ENCODE peak calls at places on chromosomes 1 and 21, in five cellular contexts. P, C, W, D and H are unnamed samples. For H3K4me1, the result is how much of the 10 kb centered on the place peaks cover.

GRCh38 chr1:239718997-239719628 is 332.7 kb downstream of the CHRM3 start:
- DNase-seq in W (no peak), D (no peak), P (no peak), C (no peak), H (no peak)

GRCh38 chr1:109782927-109783326 is 19.2 kb upstream of the EPS8L3 start:
- DNase-seq in P (no peak), C (no peak), W (no peak), D (no peak), H (no peak)

GRCh38 chr1:8427493-8427892 is 109.6 kb downstream of the SLC45A1 start:
- DNase-seq in C (no peak), P (no peak), D (no peak), W (no peak), H (peak)

GRCh38 chr1:163248064-163248463 is 45.3 kb upstream of the RGS5 start:
- DNase-seq in C (no peak), P (no peak), W (no peak), D (no peak), H (no peak)

GRCh38 chr1:84539972-84540371 is 33.6 kb upstream of the GNG5 start:
- DNase-seq in C (no peak), P (no peak), W (no peak), D (no peak), H (peak)

GRCh38 chr1:58585166-58585565 is 8.1 kb upstream of the TACSTD2 start:
- DNase-seq in D (no peak), C (no peak), P (no peak), W (no peak), H (no peak)

GRCh38 chr1:24315391-24315790 is 3.8 kb upstream of the GRHL3 start:
- DNase-seq in P (no peak), C (no peak), D (no peak), W (no peak), H (no peak)

GRCh38 chr21:41957991-41958766 is 4.4 kb upstream of the C2CD2 start:
- DNase-seq in C (no peak), D (no peak), P (no peak), W (peak), H (peak)

GRCh38 chr1:222665964-222666363 is 46.3 kb downstream of the AIDA start:
- DNase-seq in W (no peak), D (no peak), P (no peak), C (no peak), H (peak)

GRCh38 chr1:215269955-215270354 is 187.4 kb downstream of the KCNK2 start:
- DNase-seq in D (no peak), P (no peak), W (no peak), C (peak), H (no peak)

GRCh38 chr1:29332204-29332603 is 95.9 kb downstream of the PTPRU start:
- DNase-seq in D (peak), C (peak), W (peak), P (peak), H (peak)

GRCh38 chr1:84907095-84907827 is 14.3 kb upstream of the LPAR3 start:
- DNase-seq in W (no peak), P (no peak), D (no peak), C (no peak), H (peak)

GRCh38 chr1:83641206-83641658 is 357.7 kb downstream of the TTLL7 start:
- DNase-seq in C (peak), W (no peak), D (no peak), P (no peak), H (peak)

GRCh38 chr1:116138277-116138792 is 27.1 kb downstream of the MAB21L3 start:
- DNase-seq in C (no peak), P (no peak), W (no peak), D (no peak), H (no peak)

GRCh38 chr1:70528591-70529333 is 117.7 kb downstream of the CTH start:
- DNase-seq in D (no peak), C (peak), P (peak), W (peak), H (peak)

GRCh38 chr21:15425049-15425448 is 304.7 kb upstream of the USP25 start:
- DNase-seq in C (no peak), P (no peak), D (no peak), W (peak), H (no peak)

GRCh38 chr1:203996126-203996525 is 76.8 kb upstream of the SOX13 start:
- DNase-seq in C (peak), P (peak), W (no peak), D (peak), H (peak)

GRCh38 chr1:203359010-203359571 is 8.2 kb upstream of the FMOD start:
- DNase-seq in P (no peak), D (no peak), W (no peak), C (no peak), H (peak)

GRCh38 chr1:37945743-37946702 is 830 bp downstream of the INPP5B start:
- DNase-seq in W (peak), P (no peak), C (peak), D (no peak), H (peak)

GRCh38 chr1:234842726-234843641 is 233.0 kb upstream of the IRF2BP2 start:
- DNase-seq in P (no peak), D (no peak), C (no peak), W (no peak), H (no peak)

GRCh38 chr1:12453400-12454343 is 164.3 kb downstream of the DHRS3 start:
- DNase-seq in C (no peak), D (no peak), W (peak), P (no peak), H (no peak)

GRCh38 chr1:87115317-87115885 is 201.0 kb downstream of the HS2ST1 start:
- DNase-seq in C (no peak), W (no peak), P (no peak), D (no peak), H (no peak)

GRCh38 chr1:182430263-182431068 is 19.5 kb upstream of the RGSL1 start:
- DNase-seq in W (no peak), C (no peak), P (no peak), D (no peak), H (no peak)

GRCh38 chr1:98382586-98382985 is 278.9 kb upstream of the SNX7 start:
- DNase-seq in C (no peak), P (no peak), D (no peak), W (no peak), H (no peak)

GRCh38 chr1:98387701-98388100 is 273.8 kb upstream of the SNX7 start:
- DNase-seq in W (no peak), P (no peak), D (no peak), C (no peak), H (no peak)

GRCh38 chr1:98386675-98387440 is 274.7 kb upstream of the SNX7 start:
- DNase-seq in P (no peak), D (no peak), C (no peak), W (no peak), H (no peak)

GRCh38 chr1:98385691-98386090 is 275.8 kb upstream of the SNX7 start:
- DNase-seq in D (no peak), P (no peak), W (no peak), C (no peak), H (no peak)

GRCh38 chr1:98383341-98383740 is 278.2 kb upstream of the SNX7 start:
- DNase-seq in P (no peak), D (no peak), C (no peak), W (no peak), H (no peak)
- H3K4me1 ChIP-seq in P (under half), D (under half), C (under half), W (under half), H (under half)

GRCh38 chr1:46718727-46719622 is at the start of gene EFCAB14:
- DNase-seq in P (peak), C (peak), W (peak), D (peak), H (peak)

GRCh38 chr1:46723901-46724300 is 5.0 kb upstream of the EFCAB14 start:
- DNase-seq in P (no peak), C (no peak), D (no peak), W (no peak), H (no peak)

GRCh38 chr1:46721204-46721603 is 2.3 kb upstream of the EFCAB14 start:
- DNase-seq in D (no peak), P (no peak), C (no peak), W (no peak), H (no peak)

GRCh38 chr1:46719689-46720088 is 775 bp upstream of the EFCAB14 start:
- DNase-seq in W (peak), D (no peak), P (no peak), C (peak), H (peak)

DNA sequence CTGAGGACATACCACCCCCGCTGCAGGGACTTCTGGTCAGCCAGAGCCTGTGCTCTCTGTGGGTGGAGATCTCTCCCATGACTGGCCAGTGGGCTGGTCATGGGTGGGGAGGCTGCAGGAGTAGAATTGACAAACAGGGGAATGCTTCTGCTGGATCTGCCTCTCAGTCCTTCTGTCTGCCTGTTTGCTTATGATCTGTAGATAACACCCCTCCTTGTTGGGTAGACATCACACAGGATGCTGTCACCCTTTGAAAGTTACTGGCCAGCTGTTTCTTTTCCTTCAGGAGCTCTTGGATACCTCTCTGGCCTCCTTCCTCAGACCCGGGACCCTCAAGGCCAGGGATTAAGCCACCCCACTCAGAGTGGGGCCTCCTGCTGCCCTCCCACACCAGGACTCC is 2.9 kb upstream of the EFCAB14 start:
- DNase-seq in P (no peak), C (no peak), W (no peak), D (no peak), H (no peak)
- H2BK12ac ChIP-seq in P (no peak), C (no peak), W (no peak), D (no peak), H (no peak)

GRCh38 chr1:2540816-2541492 is 10.9 kb upstream of the HES5 start:
- DNase-seq in C (no peak), W (no peak), P (peak), D (no peak), H (no peak)
- H3K4me1 ChIP-seq in C (under half), W (under half), P (half or more), D (under half), H (under half)

DNA sequence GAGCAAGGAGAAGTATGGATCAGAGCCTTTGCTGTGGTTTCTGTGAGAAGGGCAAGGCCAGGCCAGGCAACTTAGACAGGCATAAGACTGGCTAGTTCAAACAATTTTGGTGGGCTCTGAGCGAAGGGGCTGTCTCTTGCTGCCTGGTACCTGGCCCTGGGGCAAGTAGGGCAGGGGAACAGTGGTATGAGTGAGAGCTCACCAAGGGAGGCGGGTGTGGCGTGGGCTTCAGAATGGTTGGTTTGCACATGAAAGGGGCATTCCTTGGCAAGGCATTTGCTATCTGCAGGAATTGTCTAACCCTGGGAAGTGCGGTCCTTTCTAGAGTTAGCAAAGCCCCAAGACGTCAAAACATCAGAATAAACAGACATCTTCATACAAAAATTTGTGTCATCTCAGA is 210.5 kb downstream of the CAMTA1 start:
- DNase-seq in D (no peak), C (no peak), W (no peak), P (no peak), H (no peak)
- H2BK12ac ChIP-seq in D (no peak), C (no peak), W (no peak), P (no peak), H (no peak)

GRCh38 chr1:154839691-154840090 is 30.4 kb downstream of the KCNN3 start:
- DNase-seq in D (no peak), W (no peak), C (no peak), P (no peak), H (peak)

GRCh38 chr1:154838473-154838872 is 31.6 kb downstream of the KCNN3 start:
- DNase-seq in C (no peak), P (no peak), W (no peak), D (no peak), H (no peak)

GRCh38 chr1:154837034-154837678 is 32.9 kb downstream of the KCNN3 start:
- DNase-seq in P (no peak), D (no peak), C (no peak), W (no peak), H (no peak)

GRCh38 chr1:154838988-154839387 is 31.1 kb downstream of the KCNN3 start:
- DNase-seq in D (no peak), W (no peak), C (no peak), P (no peak), H (no peak)

DNA sequence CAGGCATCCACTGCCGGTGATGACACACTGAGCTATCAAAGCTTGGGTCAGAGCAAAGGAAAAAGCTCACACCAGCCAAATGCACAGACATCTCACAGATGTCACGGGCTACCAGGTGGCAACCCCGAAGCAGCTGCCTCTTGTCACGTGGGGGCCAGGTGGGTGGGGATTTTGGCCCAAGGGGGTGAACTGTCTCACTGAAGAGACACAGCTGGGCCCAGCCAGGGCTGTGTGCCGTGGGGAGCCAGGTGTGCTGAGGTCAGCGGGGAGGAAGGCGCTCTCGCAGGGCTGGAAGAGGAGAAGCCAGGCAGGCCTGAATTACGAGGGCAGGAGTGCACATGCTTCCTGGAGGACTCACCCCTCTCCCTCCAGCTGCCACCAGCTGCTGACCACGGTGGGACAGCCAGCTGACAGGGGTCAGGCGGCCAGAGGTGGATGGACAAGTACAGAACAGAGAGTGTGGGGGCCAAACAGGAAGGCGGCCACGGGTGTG is 32.4 kb downstream of the KCNN3 start:
- DNase-seq in W (no peak), D (no peak), P (no peak), C (no peak), H (peak)
- H3K4me1 ChIP-seq in W (under half), D (under half), P (under half), C (under half), H (under half)

DNA sequence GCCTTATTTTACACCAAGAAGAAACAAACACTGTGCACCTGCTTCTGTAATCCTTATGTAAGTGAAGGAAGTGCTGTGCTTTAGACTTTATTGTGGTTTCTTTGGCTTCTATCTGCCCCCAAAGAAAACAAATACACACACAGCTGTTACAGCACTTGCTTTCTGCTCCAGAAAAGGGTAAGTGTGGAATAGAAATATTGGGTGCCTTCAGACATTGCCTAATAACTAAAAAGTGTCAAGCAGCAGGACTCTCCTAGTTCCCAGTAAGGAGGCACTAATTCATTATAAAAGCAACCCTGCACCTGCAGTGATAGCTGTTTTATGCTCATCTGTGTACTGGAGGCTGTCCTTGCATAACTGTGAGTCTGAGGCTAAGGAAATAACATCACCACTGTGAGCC is 23.4 kb upstream of the PRRX1 start:
- DNase-seq in D (no peak), W (no peak), P (no peak), C (no peak), H (no peak)
- H2BK12ac ChIP-seq in D (no peak), W (no peak), P (no peak), C (no peak), H (no peak)

GRCh38 chr1:76430532-76430931 is 356.0 kb downstream of the ST6GALNAC3 start:
- DNase-seq in C (no peak), W (no peak), D (no peak), P (no peak), H (no peak)

GRCh38 chr1:76428027-76428426 is 353.5 kb downstream of the ST6GALNAC3 start:
- DNase-seq in D (no peak), P (no peak), W (no peak), C (no peak), H (no peak)

GRCh38 chr1:76425104-76425842 is 350.7 kb downstream of the ST6GALNAC3 start:
- DNase-seq in D (no peak), P (no peak), W (no peak), C (no peak), H (no peak)

GRCh38 chr1:76426606-76427005 is 352.1 kb downstream of the ST6GALNAC3 start:
- DNase-seq in C (no peak), W (peak), D (no peak), P (no peak), H (peak)

GRCh38 chr1:76425843-76426145 is 351.2 kb downstream of the ST6GALNAC3 start:
- DNase-seq in W (no peak), C (no peak), P (no peak), D (no peak), H (peak)
- H3K4me1 ChIP-seq in W (under half), C (under half), P (under half), D (under half), H (under half)